ENCODE peak calls at places on chromosome 19, in ten cellular contexts. K is cardiac muscle cell, W is AG04450, H is GM12865, U is tibial nerve, Q is fibroblast of mammary gland, S is glutamatergic neuron, R is adrenal gland, F is body of pancreas, G is GM12864. M is an unnamed sample.

GRCh38 chr19:43438291-43439162 is 23.8 kb downstream of the TEX101 start:
- DNase-seq in S (peak), U (no peak), H (no peak), Q (peak), K (no peak), R (peak), F (peak), W (peak), G (no peak), M (no peak)

GRCh38 chr19:43634877-43635560 is 4.6 kb downstream of the CADM4 start:
- DNase-seq in U (no peak), H (no peak), S (no peak), K (peak), Q (peak), R (no peak), W (no peak), F (no peak), G (no peak), M (peak)

GRCh38 chr19:45376045-45376724 is 5.8 kb upstream of the ERCC2 start:
- DNase-seq in W (peak), G (no peak), F (peak), K (peak), Q (peak), H (no peak), R (peak), S (no peak), U (no peak), M (no peak)

GRCh38 chr19:13366529-13367143 is 139.6 kb downstream of the CACNA1A start:
- DNase-seq in G (no peak), Q (peak), U (no peak), K (peak), S (peak), H (peak), R (no peak), F (no peak), W (no peak), M (peak)

GRCh38 chr19:40417714-40417996 is 4.5 kb upstream of the PRX start:
- DNase-seq in G (no peak), K (no peak), S (no peak), Q (no peak), H (no peak), W (no peak), U (no peak), R (no peak), F (no peak), M (no peak)

GRCh38 chr19:19050731-19051130 is 13.1 kb upstream of the SLC25A42 start:
- DNase-seq in F (no peak), Q (no peak), H (no peak), R (no peak), W (no peak), K (no peak), G (no peak), S (no peak), U (no peak), M (no peak)

GRCh38 chr19:11463391-11463790 is 17.5 kb downstream of the ELAVL3 start:
- DNase-seq in G (no peak), U (no peak), Q (no peak), R (no peak), S (no peak), H (no peak), F (no peak), W (no peak), K (no peak), M (no peak)

GRCh38 chr19:8487137-8487851 is 15.1 kb downstream of the PRAM1 start:
- DNase-seq in S (no peak), K (no peak), F (no peak), G (no peak), R (no peak), U (no peak), W (no peak), Q (no peak), H (peak), M (no peak)

GRCh38 chr19:41552558-41552957 is 23.4 kb upstream of the CEACAM21 start:
- DNase-seq in Q (no peak), G (peak), H (peak), R (no peak), U (no peak), F (no peak), K (no peak), W (no peak), S (no peak), M (no peak)

GRCh38 chr19:6087074-6087506 is 23.2 kb downstream of the RFX2 start:
- DNase-seq in U (no peak), G (no peak), S (peak), R (no peak), F (no peak), H (peak), K (no peak), Q (no peak), W (no peak), M (no peak)

GRCh38 chr19:56263319-56263718 is 9.2 kb upstream of the EDDM13 start:
- DNase-seq in F (no peak), S (no peak), W (no peak), H (no peak), U (no peak), R (no peak), K (no peak), Q (no peak), G (no peak), M (no peak)

GRCh38 chr19:45577111-45577905 is 7.3 kb downstream of the OPA3 start:
- DNase-seq in G (no peak), S (no peak), K (no peak), U (no peak), F (peak), W (peak), H (peak), Q (peak), R (peak), M (no peak)

GRCh38 chr19:13023666-13024065 is 28.4 kb downstream of the NFIX start:
- DNase-seq in W (no peak), F (no peak), R (no peak), U (no peak), G (no peak), S (no peak), H (no peak), K (no peak), Q (no peak), M (no peak)

GRCh38 chr19:34715357-34715756 is 18.7 kb upstream of the ZNF181 start:
- DNase-seq in G (no peak), S (no peak), U (no peak), H (no peak), W (no peak), Q (no peak), F (no peak), K (no peak), R (no peak), M (no peak)

GRCh38 chr19:18998276-18998675 is 35.0 kb downstream of the SUGP2 start:
- DNase-seq in W (no peak), R (no peak), S (no peak), H (no peak), K (no peak), F (no peak), U (no peak), G (no peak), Q (no peak), M (no peak)

GRCh38 chr19:46147791-46148288 is at the start of gene IGFL2:
- DNase-seq in G (no peak), S (no peak), K (no peak), R (no peak), U (no peak), F (no peak), W (no peak), H (no peak), Q (peak), M (no peak)

GRCh38 chr19:56507446-56508281 is at the start of gene ZNF471:
- DNase-seq in G (no peak), H (no peak), U (peak), Q (peak), W (peak), K (peak), R (peak), S (peak), F (peak), M (no peak)

GRCh38 chr19:14265285-14266036 is 59.5 kb upstream of the ADGRL1 start:
- DNase-seq in S (peak), H (no peak), W (no peak), Q (no peak), U (no peak), R (no peak), K (peak), G (no peak), F (no peak), M (no peak)

GRCh38 chr19:14467816-14468215 is 7.3 kb downstream of the PTGER1 start:
- DNase-seq in H (no peak), U (no peak), K (no peak), R (no peak), G (no peak), Q (no peak), W (no peak), S (no peak), F (no peak), M (no peak)

GRCh38 chr19:6801397-6802086 is 29.0 kb downstream of the VAV1 start:
- DNase-seq in F (peak), G (peak), W (no peak), Q (no peak), H (peak), R (peak), S (no peak), U (no peak), K (peak), M (no peak)

GRCh38 chr19:44596428-44597130 is 16.8 kb upstream of the IGSF23 start:
- DNase-seq in W (no peak), Q (no peak), K (no peak), F (no peak), H (no peak), S (no peak), U (no peak), G (no peak), R (no peak), M (no peak)

GRCh38 chr19:45146716-45147337 is 14.0 kb downstream of the NKPD1 start:
- DNase-seq in H (no peak), S (no peak), R (no peak), U (no peak), F (no peak), G (no peak), W (no peak), Q (no peak), K (no peak), M (no peak)

GRCh38 chr19:51020988-51021651 is 1.6 kb upstream of the KLK10 start:
- DNase-seq in R (no peak), U (no peak), W (peak), F (peak), H (peak), K (peak), Q (peak), G (no peak), S (no peak), M (no peak)

GRCh38 chr19:13978721-13979191 is 26.4 kb downstream of the DCAF15 start:
- DNase-seq in W (no peak), G (no peak), F (no peak), R (no peak), U (no peak), K (peak), S (peak), Q (no peak), H (no peak), M (peak)

GRCh38 chr19:50724522-50725217 is 1.5 kb downstream of the CLEC11A start:
- DNase-seq in S (peak), F (peak), U (peak), K (peak), R (peak), W (peak), Q (peak), G (peak), H (peak), M (peak)

GRCh38 chr19:4976412-4977298 is 7.7 kb downstream of the KDM4B start:
- DNase-seq in K (no peak), S (peak), U (peak), F (no peak), R (peak), Q (peak), G (no peak), W (peak), H (no peak), M (no peak)
- TF ChIP-seq CTCF in K (peak), S (no peak), U (peak), F (no peak), R (peak), Q (peak), G (peak), W (peak), H (no peak), M (peak)

DNA sequence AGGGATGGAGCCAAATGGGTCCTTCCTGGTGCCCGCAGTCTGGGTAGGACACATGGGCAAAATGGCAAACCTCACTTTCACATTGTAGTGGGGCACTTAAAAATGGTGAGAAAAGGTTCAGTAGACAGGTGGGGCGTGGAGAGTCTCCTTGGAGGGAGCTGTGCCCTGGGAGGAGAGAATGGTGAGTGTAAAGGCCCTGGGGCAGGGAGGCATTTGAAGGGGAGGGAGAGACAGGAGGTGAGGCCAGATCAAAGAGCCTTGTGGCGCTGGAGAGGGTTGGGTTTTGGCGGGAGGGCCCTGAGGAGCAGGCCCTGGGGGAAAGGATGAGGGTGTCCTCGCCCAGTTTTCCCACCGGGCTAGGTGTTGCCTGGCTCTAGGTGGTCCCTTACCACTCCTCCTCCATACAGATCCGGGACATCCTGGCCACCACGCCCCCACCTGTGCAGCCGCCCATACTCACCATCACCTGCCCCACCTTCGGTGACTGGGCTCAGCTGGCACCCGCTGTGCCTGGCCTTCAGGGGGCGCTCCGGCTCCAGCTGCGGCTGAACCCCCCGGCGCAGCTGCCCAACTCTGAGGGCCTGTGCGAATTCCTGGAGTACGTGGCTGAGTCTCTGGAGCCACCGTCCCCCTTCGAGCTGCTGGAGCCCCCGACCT is 6.3 kb downstream of the MAP1S start:
- DNase-seq in F (no peak), W (no peak), K (no peak), G (no peak), H (no peak), U (no peak), S (peak), R (no peak), Q (no peak), M (no peak)
- TF ChIP-seq CTCF in F (no peak), W (no peak), K (peak), G (peak), H (peak), U (peak), S (peak), R (no peak), Q (no peak), M (peak)

GRCh38 chr19:47698631-47699359 is 14.4 kb upstream of the EHD2 start:
- DNase-seq in U (no peak), R (no peak), H (no peak), S (no peak), Q (no peak), K (no peak), F (no peak), W (no peak), G (no peak), M (no peak)
- TF ChIP-seq CTCF in U (no peak), R (no peak), H (no peak), S (no peak), Q (no peak), K (no peak), F (no peak), W (no peak), G (no peak), M (no peak)

GRCh38 chr19:30649934-30650614 is 277.9 kb downstream of the ZNF536 start:
- DNase-seq in K (peak), S (peak), F (peak), G (no peak), U (no peak), Q (peak), H (peak), R (peak), W (no peak), M (peak)

GRCh38 chr19:30649149-30649548 is 277.0 kb downstream of the ZNF536 start:
- DNase-seq in K (no peak), H (no peak), Q (no peak), G (no peak), S (no peak), F (no peak), W (no peak), U (no peak), R (no peak), M (no peak)

GRCh38 chr19:30647891-30648290 is 275.7 kb downstream of the ZNF536 start:
- DNase-seq in Q (no peak), F (no peak), U (no peak), H (no peak), W (no peak), S (no peak), K (no peak), G (no peak), R (no peak), M (no peak)

GRCh38 chr19:30646806-30647205 is 274.6 kb downstream of the ZNF536 start:
- DNase-seq in Q (no peak), F (no peak), G (no peak), S (no peak), W (no peak), U (no peak), H (no peak), K (no peak), R (no peak), M (no peak)

DNA sequence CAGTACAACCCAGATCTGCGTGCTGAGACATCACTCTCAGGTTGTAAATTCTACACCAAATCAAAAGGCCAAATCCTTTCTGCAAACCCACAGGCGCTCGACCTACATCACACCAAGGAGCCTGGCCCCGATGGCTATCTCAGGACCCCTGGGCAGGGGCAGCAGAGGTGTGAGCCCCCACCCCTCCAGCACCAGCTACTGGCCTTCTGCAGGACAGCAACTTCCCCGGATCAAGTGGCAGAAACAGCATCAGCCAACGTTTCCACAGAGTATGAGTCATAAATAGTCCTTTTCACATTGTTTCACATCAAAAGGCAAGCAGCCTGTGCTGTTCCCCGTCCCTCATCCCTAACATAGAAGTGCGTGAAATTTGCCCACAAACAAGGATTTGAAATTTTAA is 276.1 kb downstream of the ZNF536 start:
- DNase-seq in F (no peak), Q (no peak), W (no peak), H (no peak), G (no peak), U (no peak), S (no peak), R (no peak), K (no peak), M (no peak)
- TF ChIP-seq CTCF in F (no peak), Q (no peak), W (no peak), H (no peak), G (no peak), U (no peak), S (no peak), R (no peak), K (no peak), M (no peak)

DNA sequence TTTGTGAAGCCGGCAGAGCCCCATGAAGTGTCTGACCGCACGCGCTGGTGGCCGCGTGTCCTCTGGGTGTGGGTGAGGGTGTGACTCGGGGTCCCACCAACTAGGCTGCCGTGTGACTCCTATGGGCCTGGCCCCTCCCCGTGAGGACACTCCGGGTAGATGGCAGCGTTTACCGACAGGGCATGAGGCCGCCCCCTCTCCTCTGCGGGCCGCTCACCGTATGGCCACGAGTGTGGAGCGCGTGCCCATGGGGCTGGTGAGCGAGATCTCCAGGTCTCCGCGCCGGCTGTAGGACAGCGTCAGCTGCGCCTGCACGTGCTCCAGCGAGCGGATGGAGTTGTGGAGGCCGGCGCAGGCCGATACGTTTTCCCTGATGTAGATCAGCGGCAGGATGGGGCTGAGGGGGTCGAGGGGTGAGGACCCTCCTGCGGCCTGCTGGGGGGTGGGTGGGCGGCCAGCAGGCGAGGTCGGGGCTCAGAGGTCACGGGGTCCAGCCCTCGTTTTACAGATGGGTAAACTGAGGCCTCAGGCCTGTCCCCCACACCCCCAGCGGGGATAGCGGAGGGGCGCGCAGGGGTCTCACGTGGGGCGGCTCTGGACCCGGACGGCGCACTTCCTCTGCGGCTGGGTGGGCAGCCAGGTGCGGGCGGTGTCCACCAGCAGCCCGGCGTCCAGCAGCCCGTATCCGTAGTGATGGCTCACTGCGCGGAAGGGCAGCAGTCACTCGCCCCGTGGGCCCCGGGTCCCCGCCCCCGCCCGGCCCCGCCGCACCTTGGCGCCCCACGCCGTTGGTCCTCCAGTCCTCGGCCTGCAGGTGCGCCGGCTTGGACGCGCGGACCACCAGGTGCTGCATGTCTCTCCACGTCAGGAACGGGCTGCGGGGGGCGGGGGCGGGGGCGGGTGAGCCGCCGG is 4.3 kb upstream of the C19orf25 start:
- DNase-seq in S (no peak), W (no peak), U (no peak), R (no peak), F (no peak), Q (no peak), G (no peak), H (no peak), K (no peak), M (no peak)
- TF ChIP-seq CTCF in S (no peak), W (no peak), U (no peak), R (no peak), F (no peak), Q (no peak), G (no peak), H (no peak), K (no peak), M (no peak)

GRCh38 chr19:52296400-52296772 is 583 bp upstream of the ZNF480 start:
- DNase-seq in S (no peak), U (no peak), Q (no peak), F (no peak), H (no peak), R (no peak), K (peak), W (no peak), G (no peak), M (no peak)
- TF ChIP-seq CTCF in S (no peak), U (no peak), Q (no peak), F (no peak), H (no peak), R (no peak), K (no peak), W (no peak), G (no peak), M (no peak)

GRCh38 chr19:55117636-55118391 is at the start of gene PPP1R12C:
- DNase-seq in R (peak), G (peak), F (peak), H (peak), K (peak), S (peak), W (peak), U (peak), Q (peak), M (peak)
- TF ChIP-seq CTCF in R (no peak), G (no peak), F (no peak), H (no peak), K (no peak), S (no peak), W (no peak), U (no peak), Q (no peak), M (no peak)

GRCh38 chr19:17513801-17514200 is 2.4 kb downstream of the PGLS start:
- DNase-seq in F (no peak), K (no peak), W (no peak), Q (no peak), H (no peak), G (no peak), S (no peak), U (no peak), R (no peak), M (no peak)

GRCh38 chr19:17510220-17510993 is 1.0 kb upstream of the PGLS start:
- DNase-seq in K (no peak), G (no peak), H (no peak), F (no peak), R (no peak), Q (no peak), S (no peak), W (no peak), U (no peak), M (no peak)

GRCh38 chr19:17515408-17516149 is 4.1 kb downstream of the PGLS start:
- DNase-seq in W (no peak), G (no peak), F (no peak), S (no peak), U (no peak), Q (no peak), K (no peak), H (no peak), R (peak), M (no peak)

GRCh38 chr19:17511724-17512573 is 500 bp downstream of the PGLS start:
- DNase-seq in W (peak), U (peak), R (peak), Q (peak), F (peak), K (peak), S (peak), H (peak), G (peak), M (peak)

GRCh38 chr19:17512574-17512939 is 1.1 kb downstream of the PGLS start:
- DNase-seq in H (no peak), W (no peak), F (no peak), G (no peak), K (no peak), S (no peak), Q (no peak), R (no peak), U (no peak), M (no peak)
- TF ChIP-seq CTCF in H (no peak), W (no peak), F (no peak), G (no peak), K (no peak), S (no peak), Q (no peak), R (no peak), U (no peak), M (no peak)